ENCODE peak calls at places on chromosomes 1 and 21, in nine cellular contexts. F is coronary artery, P is colonic mucosa, A is upper lobe of right lung, L is aorta, S is cardiac muscle cell, C is lower lobe of right lung, B is transverse colon, U is heart right ventricle. X is an unnamed sample.

GRCh38 chr1:184621262-184621661 is 133.4 kb downstream of the EDEM3 start:
- DNase-seq in U (no peak), A (no peak), L (no peak), F (peak), C (no peak), P (no peak), S (no peak), B (no peak), X (no peak)

GRCh38 chr1:50279622-50280320 is 143.5 kb downstream of the DMRTA2 start:
- DNase-seq in L (no peak), B (no peak), S (peak), P (no peak), F (no peak), C (no peak), U (no peak), A (no peak), X (peak)

GRCh38 chr1:99756598-99756997 is 9.8 kb downstream of the FRRS1 start:
- DNase-seq in L (no peak), A (no peak), U (no peak), P (no peak), F (no peak), C (no peak), B (no peak), S (no peak), X (no peak)

GRCh38 chr1:36115200-36115669 is 9.8 kb downstream of the COL8A2 start:
- DNase-seq in A (no peak), C (no peak), S (no peak), L (peak), B (no peak), F (peak), P (peak), U (no peak), X (no peak)

GRCh38 chr1:2478100-2478499 is 2.0 kb downstream of the PLCH2 start:
- DNase-seq in B (peak), C (no peak), U (no peak), F (no peak), A (no peak), P (peak), L (no peak), S (no peak), X (no peak)

GRCh38 chr1:234488954-234489691 is 10.1 kb upstream of the TARBP1 start:
- DNase-seq in B (no peak), P (no peak), S (no peak), F (no peak), U (no peak), C (no peak), L (no peak), A (no peak), X (no peak)

GRCh38 chr1:38213720-38214367 is 167.3 kb upstream of the POU3F1 start:
- DNase-seq in F (no peak), U (no peak), L (no peak), C (no peak), S (no peak), A (no peak), P (no peak), B (no peak), X (no peak)

GRCh38 chr1:223731076-223731770 is 18.9 kb downstream of the CAPN2 start:
- DNase-seq in C (peak), L (peak), B (peak), S (peak), U (peak), A (peak), F (peak), P (peak), X (no peak)

GRCh38 chr1:155697046-155697445 is 8.2 kb downstream of the DAP3 start:
- DNase-seq in L (no peak), P (no peak), A (no peak), U (no peak), F (no peak), B (no peak), S (no peak), C (no peak), X (no peak)

GRCh38 chr1:117000142-117000541 is 1.4 kb upstream of the CD101 start:
- DNase-seq in C (no peak), L (no peak), U (no peak), F (no peak), S (no peak), B (no peak), P (no peak), A (no peak), X (no peak)

GRCh38 chr1:236301958-236302335 is 20.2 kb upstream of the ERO1B start:
- DNase-seq in L (no peak), F (no peak), C (no peak), U (no peak), B (no peak), S (no peak), P (no peak), A (no peak), X (no peak)

GRCh38 chr1:90717665-90718410 is 736 bp upstream of the BARHL2 start:
- DNase-seq in U (no peak), C (no peak), A (no peak), P (peak), F (no peak), S (peak), L (no peak), B (peak), X (no peak)

GRCh38 chr1:225921734-225922709 is 2.0 kb downstream of the PYCR2 start:
- DNase-seq in U (no peak), B (no peak), P (no peak), L (peak), S (no peak), C (peak), A (no peak), F (no peak), X (no peak)

GRCh38 chr1:26014179-26014578 is 7.4 kb upstream of the EXTL1 start:
- DNase-seq in U (no peak), A (no peak), C (no peak), P (no peak), B (no peak), L (no peak), S (no peak), F (no peak), X (no peak)

GRCh38 chr21:20875741-20876140 is 122.5 kb upstream of the NCAM2 start:
- DNase-seq in B (no peak), F (no peak), C (no peak), U (no peak), A (no peak), P (no peak), L (no peak), S (peak), X (no peak)

GRCh38 chr1:150164769-150165168 is 15.1 kb downstream of the PLEKHO1 start:
- DNase-seq in A (no peak), S (no peak), P (no peak), L (no peak), U (no peak), C (no peak), F (no peak), B (no peak), X (no peak)

GRCh38 chr1:242523968-242524570 is 428 bp downstream of the PLD5 start:
- DNase-seq in L (peak), C (peak), P (no peak), S (peak), F (peak), B (no peak), A (peak), U (peak), X (no peak)

GRCh38 chr1:22031214-22031962 is 21.1 kb upstream of the CDC42 start:
- DNase-seq in P (no peak), F (no peak), C (peak), A (peak), U (no peak), B (peak), S (peak), L (peak), X (no peak)

GRCh38 chr21:29299046-29299905 is 554 bp downstream of the BACH1 start:
- DNase-seq in S (peak), C (peak), A (peak), L (peak), P (peak), B (peak), F (peak), U (peak), X (peak)

GRCh38 chr1:244106173-244106572 is 55.1 kb downstream of the ZBTB18 start:
- DNase-seq in B (no peak), A (no peak), S (no peak), F (no peak), P (no peak), U (no peak), C (no peak), L (no peak), X (no peak)

GRCh38 chr1:198657550-198658064 is 18.8 kb downstream of the PTPRC start:
- DNase-seq in F (no peak), C (no peak), S (no peak), P (no peak), A (no peak), U (no peak), L (no peak), B (no peak), X (peak)

GRCh38 chr1:159009704-159010361 is at the start of gene IFI16:
- DNase-seq in S (no peak), B (peak), P (peak), A (no peak), F (no peak), L (no peak), U (no peak), C (no peak), X (peak)

GRCh38 chr1:110262846-110263631 is 52.9 kb downstream of the KCNC4 start:
- DNase-seq in A (no peak), F (peak), L (no peak), U (no peak), C (no peak), B (no peak), S (no peak), P (no peak), X (peak)

GRCh38 chr1:22522221-22522743 is 41.0 kb upstream of the EPHA8 start:
- DNase-seq in S (no peak), B (no peak), U (no peak), A (no peak), C (no peak), P (no peak), L (no peak), F (no peak), X (no peak)

GRCh38 chr1:234961468-234962339 is 166.9 kb downstream of the TOMM20 start:
- DNase-seq in P (peak), B (no peak), S (no peak), F (peak), L (no peak), C (no peak), U (no peak), A (no peak), X (peak)

GRCh38 chr1:16372535-16373340 is 5.7 kb downstream of the SZRD1 start:
- DNase-seq in A (no peak), C (no peak), P (no peak), S (no peak), U (no peak), F (no peak), L (no peak), B (no peak), X (no peak)

GRCh38 chr1:209030454-209031167 is 552.9 kb upstream of the CAMK1G start:
- DNase-seq in S (no peak), B (peak), P (peak), C (peak), F (no peak), L (no peak), A (no peak), U (no peak), X (no peak)

GRCh38 chr21:23009360-23009759 is 2011.2 kb downstream of the NCAM2 start:
- DNase-seq in S (no peak), B (no peak), C (no peak), L (no peak), F (no peak), P (no peak), U (no peak), A (no peak), X (no peak)

GRCh38 chr1:2046225-2046917 is 3.8 kb upstream of the PRKCZ start:
- DNase-seq in L (no peak), B (peak), A (peak), S (peak), U (peak), C (peak), F (no peak), P (peak), X (peak)

GRCh38 chr1:157181258-157181657 is 43.1 kb upstream of the ETV3 start:
- DNase-seq in C (no peak), U (no peak), L (no peak), S (no peak), P (no peak), B (no peak), F (no peak), A (no peak), X (no peak)

GRCh38 chr1:74963120-74963519 is 171.1 kb upstream of the LHX8 start:
- DNase-seq in U (no peak), A (no peak), C (no peak), L (no peak), B (no peak), S (no peak), F (no peak), P (no peak), X (no peak)

GRCh38 chr1:183472488-183473285 is at the start of gene SMG7:
- DNase-seq in B (peak), L (peak), U (peak), A (peak), S (peak), P (peak), F (no peak), C (peak), X (peak)

GRCh38 chr1:9016455-9016854 is 9.8 kb downstream of the SLC2A7 start:
- DNase-seq in F (no peak), C (no peak), U (no peak), S (no peak), L (no peak), P (no peak), B (no peak), A (no peak), X (no peak)

GRCh38 chr1:20366766-20367602 is 76.3 kb downstream of the VWA5B1 start:
- DNase-seq in P (peak), A (no peak), B (peak), S (peak), L (no peak), U (peak), C (no peak), F (no peak), X (peak)

GRCh38 chr1:201358596-201358995 is 18.9 kb downstream of the TNNT2 start:
- DNase-seq in L (peak), P (no peak), B (no peak), F (no peak), A (peak), U (no peak), C (peak), S (peak), X (no peak)

GRCh38 chr1:153340356-153340755 is 8.3 kb downstream of the PGLYRP4 start:
- DNase-seq in C (no peak), P (no peak), L (no peak), S (no peak), A (no peak), B (no peak), F (peak), U (no peak), X (no peak)

GRCh38 chr1:153337980-153338853 is 10.4 kb downstream of the PGLYRP4 start:
- DNase-seq in U (no peak), S (peak), B (no peak), P (no peak), A (no peak), F (no peak), L (no peak), C (no peak), X (no peak)

GRCh38 chr1:153333902-153334301 is 14.7 kb downstream of the PGLYRP4 start:
- DNase-seq in F (no peak), B (no peak), S (no peak), C (no peak), P (no peak), A (no peak), L (no peak), U (no peak), X (no peak)

GRCh38 chr1:153339802-153340201 is 8.8 kb downstream of the PGLYRP4 start:
- DNase-seq in A (no peak), P (no peak), L (no peak), B (no peak), F (no peak), U (no peak), C (no peak), S (no peak), X (no peak)

DNA sequence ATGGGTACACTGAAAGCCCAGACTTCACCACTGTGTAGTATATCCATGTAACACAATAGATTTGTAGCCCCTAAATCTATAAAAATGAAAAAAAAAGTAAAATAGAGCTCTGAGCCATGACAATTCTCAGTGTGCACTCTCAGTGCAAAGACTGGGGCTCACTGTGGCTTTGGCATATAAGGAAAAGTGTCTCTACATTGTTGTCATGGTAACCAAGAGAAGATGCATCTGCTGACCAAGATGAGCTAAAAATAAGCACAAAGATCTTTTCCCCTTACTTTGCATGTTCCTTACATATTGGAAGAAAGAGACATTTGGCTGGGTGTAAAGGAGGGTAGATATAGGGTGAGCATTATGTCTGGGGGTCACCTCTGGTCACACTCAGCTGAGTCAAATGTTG is 12.0 kb downstream of the PGLYRP4 start:
- DNase-seq in L (no peak), S (no peak), F (no peak), P (no peak), B (no peak), U (no peak), A (no peak), C (no peak), X (no peak)
- H3K27ac ChIP-seq in L (no peak), S (no peak), F (no peak), P (no peak), B (no peak), U (no peak), A (no peak), C (no peak), X (no peak)

GRCh38 chr1:161096514-161096913 is 1.6 kb upstream of the KLHDC9 start:
- DNase-seq in B (no peak), F (no peak), P (no peak), S (no peak), A (no peak), C (no peak), U (no peak), L (no peak), X (no peak)

GRCh38 chr1:161100534-161100933 is 2.4 kb downstream of the KLHDC9 start:
- DNase-seq in L (no peak), B (no peak), U (no peak), S (no peak), P (no peak), A (no peak), C (no peak), F (no peak), X (no peak)

GRCh38 chr1:161096015-161096414 is 2.1 kb upstream of the KLHDC9 start:
- DNase-seq in S (no peak), L (no peak), P (no peak), U (no peak), C (no peak), A (no peak), F (no peak), B (no peak), X (no peak)

GRCh38 chr1:161099090-161099802 is 1.1 kb downstream of the KLHDC9 start:
- DNase-seq in P (no peak), A (no peak), B (no peak), L (no peak), F (no peak), C (no peak), U (no peak), S (no peak), X (peak)

DNA sequence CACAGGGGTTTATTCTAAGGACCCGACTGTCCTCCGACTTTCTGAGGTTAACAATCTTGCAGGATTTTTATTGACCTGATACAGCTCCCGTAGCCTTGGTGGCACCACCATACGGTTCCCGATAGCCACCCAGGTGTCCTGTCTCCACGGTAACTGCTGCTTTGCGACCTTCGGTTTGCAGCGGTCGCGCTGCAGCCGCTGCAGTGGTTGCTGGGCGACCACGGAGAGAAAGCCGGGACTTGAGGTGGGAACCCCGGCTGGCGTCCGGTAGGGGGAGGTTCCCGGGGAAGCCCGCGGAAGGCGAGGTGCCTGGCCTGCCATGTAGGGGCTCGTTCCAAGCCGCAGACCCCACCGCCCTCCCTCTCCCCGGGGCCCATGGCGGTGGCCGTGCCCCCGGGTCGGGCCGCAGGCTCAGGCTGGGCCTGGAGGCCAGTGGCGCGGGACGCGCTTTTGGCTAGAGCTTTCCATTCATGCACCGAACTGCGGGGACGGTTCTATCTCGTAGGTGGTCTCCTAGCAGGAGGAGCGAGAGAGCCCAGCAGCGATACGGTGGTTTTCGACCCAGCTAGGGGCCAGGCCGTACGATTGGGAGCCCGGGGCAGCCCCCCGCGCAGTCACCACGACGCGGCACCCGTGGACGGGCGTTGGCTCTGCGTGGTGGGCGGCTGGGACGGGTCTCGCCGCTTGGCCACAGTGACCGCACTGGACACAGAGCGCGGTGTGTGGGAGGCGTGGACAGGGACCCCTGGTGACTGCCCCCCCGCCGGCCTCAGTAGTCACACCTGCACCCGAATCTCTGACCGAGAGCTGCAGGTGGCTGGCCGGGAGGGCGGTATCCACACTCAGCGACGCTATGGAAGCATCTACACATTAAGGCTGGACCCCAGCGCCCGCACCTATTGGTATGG is at the start of gene KLHDC9:
- DNase-seq in F (no peak), B (peak), S (peak), U (peak), A (peak), C (peak), P (peak), L (peak), X (peak)
- H3K4me3 ChIP-seq in F (peak), B (peak), S (peak), U (peak), A (peak), C (peak), P (peak), L (peak), X (peak)

DNA sequence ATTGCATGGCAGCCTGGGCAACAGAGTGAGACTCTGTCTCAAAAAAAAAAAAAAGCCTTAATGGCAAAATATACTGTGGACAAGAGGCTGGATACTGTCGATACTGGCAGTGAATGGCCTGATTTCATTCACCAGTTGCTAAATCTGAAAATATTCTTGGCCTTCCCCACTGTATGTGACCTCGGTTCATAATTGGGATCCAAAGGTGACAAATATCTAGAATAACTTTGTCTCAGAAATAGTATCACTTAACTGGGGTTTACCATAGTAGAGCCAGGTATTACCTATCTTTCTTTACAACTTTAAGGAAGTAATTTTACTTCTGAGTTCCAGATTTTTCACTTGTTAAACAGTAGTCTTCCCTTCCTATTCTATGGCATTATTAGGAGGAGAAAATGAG is 8.4 kb downstream of the MTF2 start:
- DNase-seq in S (no peak), P (no peak), U (no peak), B (no peak), A (no peak), F (no peak), C (no peak), L (no peak), X (no peak)
- H3K27ac ChIP-seq in S (no peak), P (no peak), U (no peak), B (no peak), A (no peak), F (no peak), C (no peak), L (no peak), X (no peak)

DNA sequence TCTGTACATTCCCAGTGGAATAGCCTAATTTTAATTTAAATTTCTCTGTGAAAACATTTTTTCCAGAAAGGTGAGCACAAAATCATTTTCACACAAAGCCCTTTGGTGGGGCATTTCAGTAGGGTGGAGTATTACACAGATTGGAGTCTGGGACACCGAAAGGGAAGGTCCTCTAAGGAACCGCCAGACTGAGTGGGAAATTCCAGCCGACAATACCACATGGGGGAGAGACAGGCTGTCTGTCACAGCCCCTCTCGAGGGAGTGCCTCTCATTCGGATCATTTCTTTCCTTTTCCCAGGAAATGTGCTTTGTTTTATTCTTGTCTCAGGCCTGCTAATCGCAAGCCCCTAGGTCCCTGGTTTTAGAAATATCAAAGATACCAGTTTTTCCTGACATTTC is 150.6 kb upstream of the HOOK1 start:
- DNase-seq in S (no peak), F (no peak), C (no peak), U (no peak), L (no peak), B (no peak), A (no peak), P (no peak), X (no peak)
- H3K4me3 ChIP-seq in S (no peak), F (no peak), C (no peak), U (no peak), L (no peak), B (no peak), A (no peak), P (no peak), X (no peak)

GRCh38 chr21:41453198-41453597 is 27.2 kb downstream of the MX1 start:
- DNase-seq in F (no peak), C (no peak), S (no peak), A (no peak), P (no peak), B (no peak), L (no peak), U (no peak), X (no peak)
- H3K27ac ChIP-seq in F (no peak), C (no peak), S (no peak), A (no peak), P (no peak), B (no peak), L (no peak), U (no peak), X (no peak)